ENCODE peak calls at places on chromosomes 16 and 17, in six cellular contexts. U, F, O, M, H and W are unnamed samples.

GRCh38 chr17:38456031-38456815 is 28.0 kb downstream of the ARHGAP23 start:
- DNase-seq in U (no peak), M (no peak), O (no peak), F (no peak), H (peak), W (no peak)

GRCh38 chr16:82061861-82062525 is 26.9 kb downstream of the HSD17B2 start:
- DNase-seq in U (peak), O (no peak), F (no peak), M (no peak), H (no peak), W (no peak)

GRCh38 chr16:12090162-12090552 is 113.6 kb downstream of the SNX29 start:
- DNase-seq in H (no peak), M (no peak), F (peak), U (no peak), O (no peak), W (no peak)

GRCh38 chr17:32519769-32520701 is 33.2 kb downstream of the CDK5R1 start:
- DNase-seq in M (peak), O (no peak), F (no peak), H (peak), U (peak), W (no peak)

GRCh38 chr16:56835330-56835729 is 29.7 kb upstream of the SLC12A3 start:
- DNase-seq in O (no peak), H (no peak), U (no peak), F (no peak), M (no peak), W (no peak)

GRCh38 chr16:56848056-56848936 is 16.7 kb upstream of the SLC12A3 start:
- DNase-seq in F (no peak), O (no peak), U (peak), H (no peak), M (no peak), W (no peak)

GRCh38 chr16:89863741-89864391 is 9.5 kb upstream of the TCF25 start:
- DNase-seq in H (no peak), M (peak), U (no peak), O (peak), F (peak), W (no peak)

GRCh38 chr17:75110307-75110937 is 653 bp downstream of the ARMC7 start:
- DNase-seq in M (no peak), H (no peak), U (no peak), F (peak), O (no peak), W (no peak)

GRCh38 chr17:41548844-41549595 is 20.9 kb upstream of the KRT19 start:
- DNase-seq in H (peak), M (peak), U (peak), F (peak), O (peak), W (peak)

GRCh38 chr17:9922012-9922848 is 17.2 kb upstream of the RCVRN start:
- DNase-seq in F (no peak), O (no peak), H (no peak), M (no peak), U (no peak), W (no peak)

GRCh38 chr17:44198721-44199552 is 747 bp downstream of the ATXN7L3 start:
- DNase-seq in O (no peak), F (peak), U (peak), M (peak), H (peak), W (peak)

GRCh38 chr16:6031102-6031501 is 933.5 kb upstream of the EEF2KMT start:
- DNase-seq in H (no peak), O (no peak), F (no peak), M (no peak), U (no peak), W (no peak)